ENCODE peak calls at places on chromosomes 6 and 20, in nine cellular contexts. X, T, P, L, W, Z, M, A and K are unnamed samples.

GRCh38 chr6:31948306-31948705 is 2.4 kb downstream of the CFB start:
- DNase-seq in Z (no peak), T (no peak), X (no peak), W (no peak), A (no peak), L (no peak), P (peak), M (no peak), K (no peak)

GRCh38 chr20:50487397-50487796 is 22.8 kb upstream of the PTPN1 start:
- DNase-seq in Z (no peak), P (no peak), X (no peak), A (no peak), W (no peak), L (no peak), T (no peak), M (no peak), K (no peak)

GRCh38 chr6:87788141-87788540 is 86.1 kb upstream of the AKIRIN2 start:
- DNase-seq in A (no peak), P (no peak), W (no peak), M (no peak), L (no peak), X (no peak), Z (no peak), T (no peak), K (no peak)

GRCh38 chr20:49795125-49795424 is 17.6 kb upstream of the SLC9A8 start:
- DNase-seq in M (no peak), A (no peak), Z (no peak), P (no peak), L (no peak), X (no peak), T (no peak), W (no peak), K (no peak)

GRCh38 chr6:23350752-23351453 is 775.1 kb upstream of the NRSN1 start:
- DNase-seq in A (no peak), Z (no peak), P (no peak), M (no peak), T (no peak), W (no peak), X (no peak), L (no peak), K (no peak)

GRCh38 chr6:38018755-38019165 is 199.2 kb downstream of the ZFAND3 start:
- DNase-seq in M (no peak), T (no peak), X (no peak), Z (no peak), L (no peak), W (peak), P (no peak), A (no peak), K (no peak)

GRCh38 chr6:163565140-163565539 is 150.6 kb downstream of the QKI start:
- DNase-seq in W (no peak), L (no peak), M (peak), A (no peak), X (no peak), Z (peak), T (no peak), P (no peak), K (no peak)

GRCh38 chr20:35541783-35542662 is at the start of gene ERGIC3:
- DNase-seq in X (peak), Z (peak), M (peak), P (peak), W (peak), A (peak), T (peak), L (peak), K (peak)

GRCh38 chr20:49697071-49697470 is 16.6 kb downstream of the B4GALT5 start:
- DNase-seq in X (no peak), M (peak), P (no peak), A (no peak), Z (no peak), W (no peak), L (no peak), T (no peak), K (no peak)

GRCh38 chr20:1397710-1398109 is 4.9 kb upstream of the FKBP1A start:
- DNase-seq in L (no peak), T (no peak), W (no peak), A (no peak), X (no peak), P (no peak), Z (peak), M (no peak), K (no peak)

GRCh38 chr6:37323568-37323967 is 30.2 kb upstream of the RNF8 start:
- DNase-seq in P (no peak), L (no peak), W (no peak), X (no peak), Z (peak), M (no peak), A (no peak), T (no peak), K (no peak)

GRCh38 chr6:6728169-6728941 is 139.8 kb downstream of the LY86 start:
- DNase-seq in A (no peak), L (no peak), P (no peak), Z (no peak), W (no peak), T (no peak), X (no peak), M (no peak), K (no peak)

GRCh38 chr20:59942245-59942644 is 2.1 kb downstream of the FAM217B start:
- DNase-seq in T (no peak), W (no peak), A (no peak), X (no peak), Z (no peak), M (no peak), L (no peak), P (no peak), K (no peak)
- H3K4me3 ChIP-seq in T (peak), W (no peak), A (no peak), X (no peak), Z (no peak), M (no peak), L (no peak), P (no peak), K (no peak)

GRCh38 chr6:140175486-140175885 is 801.0 kb upstream of the CITED2 start:
- DNase-seq in A (no peak), Z (no peak), P (no peak), X (no peak), W (no peak), M (no peak), L (no peak), T (no peak), K (no peak)

GRCh38 chr6:140180306-140180705 is 805.9 kb upstream of the CITED2 start:
- DNase-seq in P (no peak), X (no peak), L (no peak), T (no peak), A (no peak), M (no peak), Z (no peak), W (no peak), K (no peak)

GRCh38 chr6:140178550-140179334 is 804.3 kb upstream of the CITED2 start:
- DNase-seq in M (no peak), Z (peak), X (no peak), T (no peak), L (no peak), A (no peak), W (no peak), P (no peak), K (no peak)

DNA sequence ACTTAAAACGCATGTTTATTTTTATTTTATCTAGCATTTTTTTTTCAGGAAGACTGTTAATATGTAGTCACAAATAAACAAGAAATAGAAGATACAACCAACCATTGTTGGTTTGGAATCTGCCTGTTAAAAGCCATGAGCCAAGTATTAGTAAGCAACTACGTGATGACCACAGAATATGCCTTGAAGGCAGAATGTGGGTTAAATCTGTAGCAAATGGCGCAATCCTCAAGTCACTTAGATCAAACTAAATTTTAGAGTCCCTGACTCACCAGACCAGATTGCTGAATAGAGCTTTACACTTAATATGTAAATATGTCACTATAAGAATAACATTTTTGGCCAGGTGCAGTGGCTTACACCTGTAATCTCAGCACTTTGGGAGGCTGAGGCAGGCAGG is 800.1 kb upstream of the CITED2 start:
- DNase-seq in L (no peak), W (no peak), X (peak), M (no peak), T (no peak), P (no peak), Z (peak), A (no peak), K (peak)
- H3K27ac ChIP-seq in L (no peak), W (no peak), X (no peak), M (no peak), T (no peak), P (no peak), Z (no peak), A (no peak), K (peak)

GRCh38 chr20:44990425-44990824 is 24.1 kb downstream of the STK4 start:
- DNase-seq in M (no peak), T (no peak), X (no peak), W (no peak), A (no peak), L (no peak), P (no peak), Z (peak), K (no peak)
- H3K4me3 ChIP-seq in M (no peak), T (peak), X (no peak), W (no peak), A (no peak), L (no peak), P (no peak), Z (no peak), K (no peak)

GRCh38 chr6:42125231-42125630 is 17.2 kb downstream of the C6orf132 start:
- DNase-seq in L (no peak), A (no peak), P (no peak), X (no peak), W (no peak), Z (no peak), T (no peak), M (no peak), K (no peak)
- H3K27ac ChIP-seq in L (peak), A (no peak), P (no peak), X (no peak), W (no peak), Z (peak), T (no peak), M (no peak), K (no peak)

GRCh38 chr6:159008656-159009288 is 8.8 kb upstream of the RSPH3 start:
- DNase-seq in L (no peak), W (peak), A (no peak), M (peak), X (peak), T (no peak), Z (peak), P (no peak), K (no peak)
- H3K4me3 ChIP-seq in L (no peak), W (no peak), A (no peak), M (no peak), X (no peak), T (no peak), Z (no peak), P (no peak), K (no peak)

GRCh38 chr20:25511183-25511582 is 74.1 kb downstream of the NINL start:
- DNase-seq in T (no peak), Z (no peak), M (no peak), W (no peak), X (no peak), L (no peak), P (no peak), A (no peak), K (no peak)
- H3K27ac ChIP-seq in T (no peak), Z (no peak), M (no peak), W (no peak), X (no peak), L (no peak), P (no peak), A (no peak), K (no peak)